ENCODE peak calls at places on chromosomes 4 and X, in five cellular contexts. G is mesendoderm, Q is H9, C is IMR-90, O is neuronal stem cell. I is an unnamed sample.

GRCh38 chrX:46727445-46727844 is 31.5 kb downstream of the SLC9A7 start:
- DNase-seq in O (no peak), Q (no peak), C (peak), G (no peak), I (no peak)

GRCh38 chrX:41472231-41472815 is 25.2 kb downstream of the NYX start:
- DNase-seq in O (no peak), C (no peak), G (peak), Q (peak), I (no peak)

GRCh38 chrX:67721321-67721720 is 177.5 kb downstream of the AR start:
- DNase-seq in Q (no peak), G (no peak), O (no peak), C (no peak), I (no peak)

GRCh38 chr4:37604464-37604863 is 81.7 kb downstream of the RELL1 start:
- DNase-seq in O (no peak), G (no peak), Q (no peak), C (peak), I (peak)

GRCh38 chrX:117803463-117803862 is 313.1 kb downstream of the KLHL13 start:
- DNase-seq in Q (no peak), C (no peak), G (no peak), O (no peak), I (no peak)

GRCh38 chr4:13329963-13330362 is 154.2 kb downstream of the RAB28 start:
- DNase-seq in C (peak), Q (no peak), G (no peak), O (no peak), I (peak)

GRCh38 chrX:16838202-16839066 is 31.7 kb downstream of the RBBP7 start:
- DNase-seq in G (peak), Q (peak), C (peak), O (no peak), I (peak)

GRCh38 chr4:4425119-4425690 is 38.3 kb downstream of the NSG1 start:
- DNase-seq in Q (no peak), O (no peak), G (no peak), C (peak), I (no peak)

GRCh38 chrX:48749182-48749581 is 12.4 kb upstream of the GLOD5 start:
- DNase-seq in G (no peak), C (no peak), Q (no peak), O (no peak), I (no peak)

GRCh38 chr4:61630548-61630947 is 430.4 kb downstream of the ADGRL3 start:
- DNase-seq in C (peak), Q (no peak), O (no peak), G (no peak), I (peak)

GRCh38 chr4:41693629-41694028 is 54.9 kb downstream of the PHOX2B start:
- DNase-seq in G (peak), Q (no peak), O (peak), C (peak), I (peak)

GRCh38 chr4:38855466-38855865 is 1.2 kb downstream of the TLR6 start:
- DNase-seq in G (no peak), O (no peak), Q (no peak), C (no peak), I (no peak)

GRCh38 chrX:106415276-106415895 is 196.4 kb upstream of the RADX start:
- DNase-seq in O (peak), G (peak), Q (no peak), C (peak), I (peak)

GRCh38 chrX:86078650-86079049 is 31.3 kb upstream of the CHM start:
- DNase-seq in C (no peak), Q (no peak), O (no peak), G (peak), I (no peak)

GRCh38 chr4:165336743-165337142 is 9.3 kb downstream of the MSMO1 start:
- DNase-seq in C (no peak), O (no peak), G (no peak), Q (no peak), I (no peak)
- H3K23ac ChIP-seq in C (no peak), O (no peak), G (no peak), Q (no peak), I (no peak)

GRCh38 chr4:187383181-187383580 is 612.4 kb upstream of the ZFP42 start:
- DNase-seq in O (no peak), Q (no peak), G (no peak), C (no peak), I (no peak)

GRCh38 chr4:187378441-187378840 is 617.1 kb upstream of the ZFP42 start:
- DNase-seq in G (no peak), C (no peak), Q (no peak), O (no peak), I (no peak)

DNA sequence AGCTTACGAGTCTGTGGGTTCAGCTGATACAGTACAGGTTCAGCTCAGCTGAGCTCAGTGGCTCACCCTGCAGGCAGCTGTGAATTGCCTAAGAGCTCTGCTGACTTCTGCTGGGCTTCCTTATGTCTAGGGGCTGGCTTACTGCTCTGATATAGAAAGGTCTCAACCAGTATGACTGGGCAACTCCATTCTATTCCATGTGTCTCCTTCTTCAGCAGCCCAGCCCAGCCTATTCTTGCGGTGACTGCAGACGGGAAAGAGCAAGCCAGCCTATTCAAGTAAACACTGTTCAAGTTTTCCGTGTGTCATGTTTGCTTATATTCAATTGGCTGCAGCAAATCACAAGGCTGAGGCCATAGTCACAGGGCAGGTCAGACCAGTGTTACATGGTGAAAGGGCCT is 615.4 kb upstream of the ZFP42 start:
- DNase-seq in Q (peak), G (peak), O (no peak), C (peak), I (no peak)
- H3K23ac ChIP-seq in Q (no peak), G (no peak), O (no peak), C (no peak), I (no peak)

GRCh38 chr4:142452132-142452855 is 393.8 kb downstream of the INPP4B start:
- DNase-seq in Q (no peak), O (no peak), G (no peak), C (peak), I (no peak)

GRCh38 chr4:142446965-142447474 is 399.1 kb downstream of the INPP4B start:
- DNase-seq in O (no peak), Q (no peak), G (no peak), C (no peak), I (no peak)

DNA sequence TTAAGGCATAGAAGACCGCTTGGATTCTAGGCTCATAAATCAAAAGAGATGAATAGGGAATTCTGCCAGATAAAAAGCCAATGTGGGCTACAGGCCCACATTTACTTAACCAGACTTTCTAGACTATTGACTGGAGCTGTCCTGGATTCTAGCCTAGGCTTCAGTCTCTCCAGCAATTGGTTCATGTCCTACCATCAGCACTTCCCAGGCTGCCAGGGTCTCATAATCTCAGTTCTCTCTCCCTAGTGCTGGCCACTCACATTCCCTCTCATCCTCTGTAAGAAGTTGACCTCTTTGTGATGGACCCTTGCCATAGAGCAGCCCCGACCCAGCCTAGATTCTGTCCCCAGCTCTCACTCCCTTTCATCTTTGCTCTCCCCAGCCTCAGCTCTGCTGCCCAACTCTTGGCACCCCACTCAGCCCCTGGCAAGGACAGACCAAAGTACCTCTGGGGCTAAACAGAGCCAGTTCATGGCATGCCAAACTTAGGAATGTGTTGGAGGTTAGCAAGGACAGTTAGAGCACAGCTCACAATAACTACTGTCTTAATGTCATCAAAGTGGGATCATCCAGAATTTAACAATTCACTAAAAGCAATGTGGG is 396.2 kb downstream of the INPP4B start:
- DNase-seq in O (no peak), Q (no peak), G (no peak), C (no peak), I (no peak)
- H3K23ac ChIP-seq in O (no peak), Q (no peak), G (no peak), C (no peak), I (no peak)

GRCh38 chr4:84324850-84325249 is 174.2 kb downstream of the NKX6-1 start:
- DNase-seq in Q (no peak), C (no peak), G (no peak), O (no peak), I (no peak)

GRCh38 chr4:84324303-84324702 is 174.8 kb downstream of the NKX6-1 start:
- DNase-seq in Q (no peak), O (no peak), C (no peak), G (no peak), I (no peak)

GRCh38 chr4:84317513-84317912 is 181.6 kb downstream of the NKX6-1 start:
- DNase-seq in O (no peak), C (no peak), G (no peak), Q (no peak), I (no peak)

DNA sequence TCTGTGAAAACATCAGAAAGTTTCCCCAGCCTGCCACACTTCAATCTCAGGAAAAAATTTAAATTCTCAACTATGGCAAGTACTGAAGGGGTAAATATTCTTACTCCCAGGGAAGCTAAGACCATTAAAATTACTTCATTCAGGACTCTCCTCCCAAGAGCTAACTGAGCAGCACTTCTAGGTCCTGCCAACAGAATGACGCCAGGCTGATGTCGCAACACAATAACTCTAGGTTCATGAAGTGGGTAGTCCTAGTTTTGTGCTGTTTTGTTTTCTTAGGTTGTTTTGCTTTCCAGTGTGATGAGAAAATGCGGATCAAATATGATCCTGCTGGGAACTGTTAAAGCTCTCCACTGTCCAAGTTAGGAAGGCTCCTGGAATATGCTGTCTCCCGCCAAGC is 180.0 kb downstream of the NKX6-1 start:
- DNase-seq in O (no peak), G (no peak), C (peak), Q (no peak), I (no peak)
- H3K23ac ChIP-seq in O (no peak), G (no peak), C (no peak), Q (no peak), I (no peak)

GRCh38 chr4:56463711-56464110 is 3.7 kb upstream of the SRP72 start:
- DNase-seq in O (no peak), Q (no peak), G (no peak), C (no peak), I (no peak)
- H3K23ac ChIP-seq in O (no peak), Q (no peak), G (no peak), C (no peak), I (no peak)

DNA sequence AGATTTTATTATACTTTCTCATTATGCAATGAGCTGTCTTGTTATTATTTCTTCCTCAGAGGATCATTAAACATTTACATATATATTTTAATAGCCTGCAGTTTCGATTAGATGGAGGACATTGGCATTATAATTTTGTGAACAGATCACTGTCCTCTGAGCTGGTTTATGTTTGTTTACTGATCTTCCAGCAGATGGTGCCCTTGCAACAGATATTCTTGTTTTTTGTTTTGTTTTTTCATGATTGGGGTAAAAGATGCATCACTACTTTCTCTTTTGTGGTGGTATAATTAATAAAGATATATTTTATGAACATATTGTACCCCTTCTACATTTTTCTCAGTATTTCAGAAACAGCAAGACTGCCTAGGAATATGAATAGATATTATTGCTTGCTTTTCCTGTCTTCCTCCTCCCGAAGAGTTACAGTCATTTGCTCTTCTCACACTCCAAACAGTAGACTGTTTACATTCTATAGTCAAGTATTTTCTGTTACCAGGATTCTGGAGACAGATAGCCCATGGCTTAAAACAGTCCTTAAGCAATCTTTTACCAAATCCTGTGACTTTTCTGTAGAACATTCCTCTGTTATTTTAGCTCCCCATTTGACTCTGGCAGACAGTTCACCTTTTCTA is 905.2 kb downstream of the TRAM1L1 start:
- DNase-seq in C (no peak), G (peak), Q (no peak), O (peak), I (peak)
- H3K23ac ChIP-seq in C (no peak), G (no peak), Q (no peak), O (no peak), I (no peak)

GRCh38 chr4:26219206-26219605 is 101.6 kb upstream of the RBPJ start:
- DNase-seq in G (no peak), Q (no peak), O (no peak), C (no peak), I (no peak)
- H3K23ac ChIP-seq in G (no peak), Q (no peak), O (no peak), C (no peak), I (no peak)

GRCh38 chr4:152476796-152477195 is 59.1 kb downstream of the FBXW7 start:
- DNase-seq in C (no peak), G (no peak), Q (no peak), O (no peak), I (no peak)
- H3K23ac ChIP-seq in C (no peak), G (no peak), Q (no peak), O (no peak), I (no peak)

I was measured in mesenchymal stem cell.